ENCODE peak calls at places on chromosomes 16 and 17, in six cellular contexts. Q is SK-N-SH, O is HepG2, T is H1, D is HCT116, B is GM12878. F is an unnamed sample.

GRCh38 chr16:56415849-56416248 is 9.5 kb downstream of the AMFR start:
- DNase-seq in Q (no peak), O (no peak), T (no peak), D (no peak), B (no peak), F (no peak)

GRCh38 chr17:67438669-67439068 is 61.6 kb downstream of the PITPNC1 start:
- DNase-seq in Q (peak; percentile 72), O (no peak), T (no peak), D (no peak), B (no peak), F (no peak)

GRCh38 chr16:63617047-63617989 is 1504.5 kb downstream of the CDH11 start:
- DNase-seq in Q (peak; percentile 57), O (no peak), T (no peak), D (no peak), B (no peak), F (no peak)

GRCh38 chr17:50027639-50028206 is 28.2 kb upstream of the ITGA3 start:
- DNase-seq in Q (peak; percentile 56), O (no peak), T (no peak), D (peak; percentile 84), B (no peak), F (no peak)

GRCh38 chr16:4979164-4979563 is 21.0 kb downstream of the SEC14L5 start:
- DNase-seq in Q (no peak), O (no peak), T (no peak), D (no peak), B (no peak), F (no peak)

GRCh38 chr17:70434536-70435490 is 265.5 kb downstream of the KCNJ2 start:
- DNase-seq in Q (no peak), O (no peak), T (no peak), D (no peak), B (no peak), F (no peak)

GRCh38 chr17:42311240-42312034 is 23.1 kb downstream of the STAT5A start:
- DNase-seq in Q (peak; percentile 82), O (peak; percentile 91), T (no peak), D (no peak), B (no peak), F (no peak)

GRCh38 chr16:28064706-28065249 is 1.3 kb upstream of the GSG1L start:
- DNase-seq in Q (no peak), O (no peak), T (no peak), D (no peak), B (no peak), F (no peak)

GRCh38 chr17:70564006-70564620 is 394.8 kb downstream of the KCNJ2 start:
- DNase-seq in Q (no peak), O (no peak), T (no peak), D (no peak), B (no peak), F (no peak)

GRCh38 chr17:279776-280175 is 72.8 kb downstream of the RPH3AL start:
- DNase-seq in Q (no peak), O (no peak), T (no peak), D (no peak), B (no peak), F (no peak)

GRCh38 chr17:17126131-17127110 is 79.7 kb downstream of the PLD6 start:
- DNase-seq in Q (no peak), O (no peak), T (no peak), D (no peak), B (no peak), F (no peak)

GRCh38 chr17:74491645-74492044 is 25.2 kb downstream of the CD300A start:
- DNase-seq in Q (no peak), O (no peak), T (no peak), D (no peak), B (no peak), F (no peak)

GRCh38 chr17:66191607-66192377 is at the start of gene CEP112:
- DNase-seq in Q (peak; percentile 97), O (peak; percentile 79), T (peak; percentile 97), D (peak; percentile 69), B (no peak), F (peak; percentile 67)

DNA sequence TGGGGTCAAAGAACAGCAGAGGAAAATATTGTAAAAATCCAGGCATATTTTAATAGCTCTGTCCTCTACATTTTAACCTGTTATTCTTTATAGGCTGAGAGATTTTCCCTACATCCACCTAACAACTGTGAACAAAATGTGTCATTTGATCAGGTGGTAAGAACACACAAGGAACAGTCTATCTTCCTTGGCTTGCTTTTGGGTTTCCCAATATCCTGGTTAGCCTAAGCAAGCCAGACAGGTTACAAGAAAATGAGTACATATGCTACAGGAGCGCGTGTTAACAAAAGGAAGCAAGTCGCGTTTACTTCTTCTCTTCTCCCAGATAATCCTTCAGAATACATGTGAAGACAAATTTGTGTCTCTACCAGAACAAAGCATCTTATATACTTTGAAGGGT is 31.0 kb upstream of the PITPNM3 start:
- DNase-seq in Q (no peak), O (no peak), T (no peak), D (no peak), B (no peak), F (no peak)
- TF ChIP-seq YY1 in Q (no peak), O (no peak), T (no peak), D (no peak), B (no peak), F (no peak)

GRCh38 chr17:57954421-57955182 is 610 bp downstream of the CUEDC1 start:
- DNase-seq in Q (peak; percentile 84), O (no peak), T (peak; percentile 73), D (no peak), B (no peak), F (peak; percentile 15)

GRCh38 chr17:57957886-57958285 is 2.7 kb upstream of the CUEDC1 start:
- DNase-seq in Q (no peak), O (no peak), T (peak; percentile 22), D (no peak), B (no peak), F (no peak)

GRCh38 chr17:57955183-57955952 is at the start of gene CUEDC1:
- DNase-seq in Q (peak; percentile 98), O (no peak), T (peak; percentile 82), D (no peak), B (no peak), F (no peak)

GRCh38 chr17:57957120-57957850 is 2.1 kb upstream of the CUEDC1 start:
- DNase-seq in Q (peak; percentile 10), O (no peak), T (peak; percentile 43), D (no peak), B (no peak), F (no peak)

DNA sequence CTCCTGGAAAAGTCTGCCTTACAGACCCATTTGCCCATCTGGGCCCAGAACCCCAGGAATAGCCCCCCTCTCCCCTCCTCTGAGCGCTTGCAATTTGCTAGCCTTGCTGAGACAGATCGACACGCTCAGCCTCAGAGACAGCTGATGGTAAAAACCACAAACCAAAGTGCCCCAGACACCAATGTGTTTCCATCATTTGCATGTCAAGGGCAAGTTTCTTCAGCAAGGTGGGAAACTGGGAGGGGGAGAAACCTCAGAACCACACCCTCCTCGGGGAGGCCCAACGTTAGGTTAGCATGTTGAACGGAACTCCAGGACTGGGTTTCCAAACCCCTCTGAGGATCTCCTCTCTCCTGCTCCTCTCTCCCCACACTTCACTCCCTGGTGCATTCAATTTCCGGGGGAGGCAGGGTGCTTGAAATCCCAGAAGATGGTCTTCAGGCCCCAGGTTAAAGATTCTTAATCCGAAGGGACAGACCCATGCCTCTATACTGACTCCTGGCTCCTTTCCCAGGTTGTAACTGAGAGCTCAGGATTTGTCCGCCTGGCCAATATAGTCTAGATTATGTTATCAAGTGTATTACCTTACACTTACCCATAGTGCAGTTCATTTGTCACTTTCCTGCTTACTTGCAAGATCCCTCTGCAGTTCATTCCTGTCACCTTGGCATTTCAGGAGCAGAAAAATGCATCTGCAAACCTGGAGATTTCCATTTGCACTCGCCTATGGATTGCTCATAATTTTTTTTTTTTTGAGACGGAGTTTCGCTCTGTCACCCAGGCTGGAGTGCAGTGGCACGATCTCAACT is 1.3 kb upstream of the CUEDC1 start:
- DNase-seq in Q (peak; percentile 27), O (no peak), T (peak; percentile 54), D (no peak), B (peak; percentile 62), F (peak; percentile 30)
- H3K4me3 ChIP-seq in Q (peak overlapping the region; percentile 92), O (peak overlapping the region; percentile 92), T (peak overlapping the region; percentile 76), D (peak overlapping the region; percentile 69), B (peak overlapping the region; percentile 74), F (no peak overlapping the region)

GRCh38 chr17:3710951-3711383 is 12.7 kb upstream of the HASPIN start:
- DNase-seq in Q (no peak), O (no peak), T (no peak), D (no peak), B (peak; percentile 100), F (no peak)
- TF ChIP-seq YY1 in Q (no peak), O (no peak), T (no peak), D (no peak), B (peak; percentile 61), F (no peak)

DNA sequence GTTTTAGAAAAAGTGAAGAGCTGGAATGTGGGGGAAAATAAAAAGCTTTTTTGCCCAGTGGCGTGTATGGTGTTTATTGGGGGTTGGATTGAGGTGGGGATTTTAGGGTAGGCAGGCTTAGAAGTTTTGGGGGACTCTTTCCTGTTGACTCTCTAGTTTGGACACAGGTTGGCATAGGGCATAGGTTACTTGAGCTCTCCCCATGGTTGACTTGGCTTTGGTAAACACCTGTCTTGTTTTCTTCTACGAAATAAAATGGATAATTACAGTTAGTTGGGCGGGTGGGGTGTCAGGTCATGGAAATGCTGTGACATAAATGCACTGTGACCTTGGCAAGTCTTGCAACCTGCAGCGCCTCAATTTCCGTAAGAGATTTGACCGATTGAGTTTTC is 680 bp upstream of the TAOK2 start:
- DNase-seq in Q (no peak), O (no peak), T (no peak), D (no peak), B (no peak), F (no peak)
- H3K4me3 ChIP-seq in Q (no peak overlapping the region), O (no peak overlapping the region), T (no peak overlapping the region), D (no peak overlapping the region), B (no peak overlapping the region), F (no peak overlapping the region)

GRCh38 chr16:79834720-79835119 is 234.2 kb upstream of the MAF start:
- DNase-seq in Q (no peak), O (no peak), T (no peak), D (no peak), B (no peak), F (no peak)
- TF ChIP-seq YY1 in Q (no peak), O (no peak), T (no peak), D (no peak), B (no peak), F (no peak)

DNA sequence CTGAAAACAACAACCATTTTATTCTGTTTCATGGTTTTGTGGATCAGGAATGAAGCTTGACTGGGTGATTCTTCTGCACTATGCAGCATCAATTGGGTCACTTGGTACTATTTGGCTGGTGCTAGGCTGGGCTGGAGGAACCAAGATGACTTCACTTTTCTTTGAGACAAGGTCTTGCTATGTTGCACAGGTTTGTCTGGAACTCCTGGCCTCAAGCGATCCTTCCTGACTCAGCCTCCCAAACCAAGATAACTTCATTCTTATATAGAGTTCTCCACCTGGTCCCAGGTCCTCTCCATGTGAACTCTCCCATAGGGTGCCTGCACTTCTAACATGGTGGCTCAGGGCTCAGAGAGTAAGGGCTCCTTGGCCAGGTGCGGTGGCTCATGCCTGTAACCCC is 1.9 kb upstream of the PIPOX start:
- DNase-seq in Q (no peak), O (no peak), T (no peak), D (no peak), B (no peak), F (no peak)
- H3K4me3 ChIP-seq in Q (no peak overlapping the region), O (no peak overlapping the region), T (no peak overlapping the region), D (no peak overlapping the region), B (no peak overlapping the region), F (no peak overlapping the region)